ENCODE peak calls at places on chromosomes 16 and 17, in six cellular contexts. One of them, this sample, is unnamed.

GRCh38 chr16:78705694-78706093 is 606.2 kb downstream of the WWOX start:
- DNase-seq in ovary: no peak
- DNase-seq in heart right ventricle: no peak
- DNase-seq in AG09319: no peak
- DNase-seq in amygdala: no peak
- DNase-seq in cerebellar cortex: no peak
- DNase-seq in this sample: no peak

GRCh38 chr16:56625140-56625942 is at the start of gene MT1E:
- DNase-seq in heart right ventricle: peak; percentile 86
- DNase-seq in ovary: peak; percentile 79
- DNase-seq in amygdala: no peak
- DNase-seq in AG09319: no peak
- DNase-seq in cerebellar cortex: peak; percentile 67
- DNase-seq in this sample: peak; percentile 74

GRCh38 chr17:10013360-10014112 is 108.5 kb upstream of the RCVRN start:
- DNase-seq in amygdala: no peak
- DNase-seq in AG09319: no peak
- DNase-seq in cerebellar cortex: no peak
- DNase-seq in heart right ventricle: no peak
- DNase-seq in ovary: no peak
- DNase-seq in this sample: no peak

GRCh38 chr17:28575126-28575795 is 1.4 kb downstream of the ALDOC start:
- DNase-seq in amygdala: peak; percentile 40
- DNase-seq in AG09319: no peak
- DNase-seq in heart right ventricle: peak; percentile 88
- DNase-seq in ovary: no peak
- DNase-seq in cerebellar cortex: peak; percentile 85
- DNase-seq in this sample: peak; percentile 75

GRCh38 chr17:28744104-28744801 is 442 bp downstream of the TRAF4 start:
- DNase-seq in cerebellar cortex: peak; percentile 24
- DNase-seq in heart right ventricle: no peak
- DNase-seq in AG09319: no peak
- DNase-seq in ovary: peak; percentile 71
- DNase-seq in amygdala: no peak
- DNase-seq in this sample: no peak

GRCh38 chr17:45237686-45238085 is 16.0 kb downstream of the FMNL1 start:
- DNase-seq in ovary: no peak
- DNase-seq in AG09319: no peak
- DNase-seq in amygdala: no peak
- DNase-seq in cerebellar cortex: no peak
- DNase-seq in heart right ventricle: no peak
- DNase-seq in this sample: no peak

GRCh38 chr17:78128616-78129384 is at the start of gene TMC6:
- DNase-seq in heart right ventricle: no peak
- DNase-seq in ovary: no peak
- DNase-seq in AG09319: no peak
- DNase-seq in amygdala: no peak
- DNase-seq in cerebellar cortex: no peak
- DNase-seq in this sample: peak; percentile 57

GRCh38 chr16:4373909-4374742 is 2.5 kb downstream of the VASN start:
- DNase-seq in cerebellar cortex: no peak
- DNase-seq in ovary: peak; percentile 94
- DNase-seq in amygdala: peak; percentile 23
- DNase-seq in heart right ventricle: peak; percentile 67
- DNase-seq in AG09319: peak; percentile 98
- DNase-seq in this sample: peak; percentile 13

GRCh38 chr17:12959441-12959840 is 58.4 kb downstream of the ELAC2 start:
- DNase-seq in heart right ventricle: no peak
- DNase-seq in cerebellar cortex: no peak
- DNase-seq in AG09319: no peak
- DNase-seq in amygdala: peak; percentile 41
- DNase-seq in ovary: no peak
- DNase-seq in this sample: no peak